ENCODE peak calls at places on chromosomes 4 and X, in six cellular contexts. Q is HepG2, M is HCT116, T is K562, H is SK-N-SH, K is GM12878. O is an unnamed sample.
A peak's percentile ranks its signal among the peaks of the same experiment; 100 is the strongest.

GRCh38 chr4:41437264-41437566 is 100.7 kb upstream of the LIMCH1 start:
- DNase-seq in H (no peak), M (no peak), T (no peak), K (no peak), Q (no peak), O (no peak)

GRCh38 chr4:38152305-38152704 is 192.1 kb downstream of the PTTG2 start:
- DNase-seq in T (no peak), K (no peak), H (no peak), M (no peak), Q (no peak), O (no peak)

GRCh38 chrX:136447968-136448367 is 39.8 kb upstream of the BRS3 start:
- DNase-seq in Q (no peak), M (no peak), H (no peak), T (no peak), K (no peak), O (no peak)

GRCh38 chrX:24190500-24191156 is 41.1 kb downstream of the ZFX start:
- DNase-seq in M (no peak), K (no peak), T (no peak), Q (peak; percentile 87), H (no peak), O (no peak)

GRCh38 chrX:140526138-140526537 is 21.3 kb upstream of the SOX3 start:
- DNase-seq in H (no peak), T (no peak), M (no peak), K (no peak), Q (no peak), O (no peak)

GRCh38 chr4:47074836-47075235 is 43.5 kb downstream of the GABRB1 start:
- DNase-seq in T (no peak), Q (no peak), M (no peak), K (no peak), H (no peak), O (no peak)

GRCh38 chr4:73606465-73606974 is 13.7 kb downstream of the RASSF6 start:
- DNase-seq in H (no peak), T (no peak), K (peak; percentile 74), Q (no peak), M (no peak), O (no peak)

GRCh38 chrX:459611-460010 is 72.9 kb upstream of the PPP2R3B start:
- DNase-seq in Q (no peak), T (no peak), H (no peak), K (no peak), M (no peak), O (no peak)

GRCh38 chrX:24395775-24396174 is 35.3 kb downstream of the SUPT20HL1 start:
- DNase-seq in Q (peak; percentile 43), M (peak; percentile 24), H (peak; percentile 54), T (peak; percentile 40), K (peak; percentile 51), O (peak; percentile 28)

GRCh38 chrX:32867781-32868523 is 343.4 kb downstream of the DMD start:
- DNase-seq in M (no peak), T (no peak), Q (no peak), K (no peak), H (no peak), O (no peak)

GRCh38 chr4:21522296-21522695 is 426.3 kb downstream of the KCNIP4 start:
- DNase-seq in M (no peak), H (no peak), K (no peak), T (no peak), Q (no peak), O (no peak)

GRCh38 chrX:154602766-154603437 is 16.2 kb downstream of the CTAG1B start:
- DNase-seq in K (no peak), H (no peak), Q (no peak), T (no peak), M (no peak), O (no peak)

GRCh38 chr4:184471872-184472539 is 2.3 kb downstream of the IRF2 start:
- DNase-seq in H (peak; percentile 60), M (no peak), K (no peak), Q (no peak), T (peak; percentile 32), O (no peak)
- TF ChIP-seq POLR2AphosphoS5 in H (no peak), M (no peak), K (no peak), Q (no peak), T (no peak), O (no peak)

GRCh38 chrX:153539979-153540358 is 22.5 kb downstream of the ATP2B3 start:
- DNase-seq in M (no peak), K (no peak), H (no peak), Q (no peak), T (no peak), O (no peak)

GRCh38 chrX:153538424-153538823 is 21.0 kb downstream of the ATP2B3 start:
- DNase-seq in M (no peak), Q (no peak), H (peak; percentile 86), T (no peak), K (no peak), O (no peak)

GRCh38 chrX:153539171-153539978 is 21.9 kb downstream of the ATP2B3 start:
- DNase-seq in Q (peak; percentile 23), H (peak; percentile 88), T (peak; percentile 73), M (peak; percentile 24), K (no peak), O (peak; percentile 28)

GRCh38 chrX:153537526-153538295 is 20.3 kb downstream of the ATP2B3 start:
- DNase-seq in H (peak; percentile 55), K (no peak), T (no peak), M (no peak), Q (no peak), O (no peak)

GRCh38 chrX:153537080-153537479 is 19.6 kb downstream of the ATP2B3 start:
- DNase-seq in T (no peak), M (no peak), K (no peak), Q (no peak), H (peak; percentile 63), O (no peak)
- TF ChIP-seq SIN3A in T (no peak), M (no peak), K (no peak), Q (no peak), H (no peak), O (no peak)

DNA sequence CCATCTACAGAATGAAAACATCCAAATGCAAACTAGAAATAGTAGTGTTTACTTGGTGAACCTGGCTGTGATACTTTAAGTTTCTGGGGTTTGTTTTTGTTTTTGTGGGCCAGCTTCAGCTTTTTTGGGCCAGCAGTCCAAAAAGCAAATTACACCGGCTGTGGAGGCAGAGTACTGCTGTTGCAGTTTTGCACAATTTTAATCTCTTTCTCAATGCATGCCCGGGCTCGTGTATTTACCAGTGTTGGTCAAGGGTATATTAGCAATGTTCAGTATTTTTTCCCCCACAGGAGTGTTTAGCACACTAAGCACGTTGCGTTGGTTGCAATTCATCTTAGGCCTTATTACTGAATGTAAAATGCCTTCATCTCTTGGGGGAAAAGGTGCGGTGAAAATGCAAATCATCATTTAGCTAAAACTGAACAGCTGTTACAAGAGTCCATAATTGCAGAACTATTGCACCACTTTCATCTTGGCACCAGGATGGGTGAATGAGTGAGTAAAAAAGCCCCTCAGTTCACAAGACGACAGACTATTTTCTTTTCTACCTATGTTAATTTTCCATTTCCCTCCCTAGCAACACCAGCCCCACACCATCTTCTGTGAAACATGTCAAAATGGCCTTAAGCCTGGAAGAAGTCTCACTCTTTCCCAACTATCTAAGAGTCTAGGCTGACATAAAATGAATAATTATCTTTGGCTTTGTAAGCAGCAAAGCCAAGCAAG is 1.8 kb upstream of the CNOT6L start:
- DNase-seq in Q (no peak), T (no peak), H (peak; percentile 15), K (no peak), M (no peak), O (no peak)
- TF ChIP-seq REST in Q (no peak), T (no peak), H (no peak), K (no peak), M (no peak), O (no peak)

GRCh38 chr4:85050736-85051135 is 84.2 kb upstream of the WDFY3 start:
- DNase-seq in T (no peak), H (no peak), Q (no peak), M (no peak), K (no peak), O (no peak)
- TF ChIP-seq POLR2AphosphoS5 in T (no peak), H (no peak), Q (no peak), M (no peak), K (no peak), O (no peak)

GRCh38 chr4:6753103-6753560 is 29.4 kb upstream of the KIAA0232 start:
- DNase-seq in K (no peak), H (no peak), M (no peak), T (peak; percentile 84), Q (peak; percentile 80), O (no peak)
- TF ChIP-seq SIN3A in K (no peak), H (no peak), M (no peak), T (no peak), Q (peak; percentile 73), O (no peak)

GRCh38 chr4:184061582-184061981 is 156.1 kb downstream of the ENPP6 start:
- DNase-seq in T (no peak), H (no peak), K (no peak), M (no peak), Q (no peak), O (no peak)
- TF ChIP-seq REST in T (no peak), H (no peak), K (no peak), M (no peak), Q (no peak), O (no peak)

DNA sequence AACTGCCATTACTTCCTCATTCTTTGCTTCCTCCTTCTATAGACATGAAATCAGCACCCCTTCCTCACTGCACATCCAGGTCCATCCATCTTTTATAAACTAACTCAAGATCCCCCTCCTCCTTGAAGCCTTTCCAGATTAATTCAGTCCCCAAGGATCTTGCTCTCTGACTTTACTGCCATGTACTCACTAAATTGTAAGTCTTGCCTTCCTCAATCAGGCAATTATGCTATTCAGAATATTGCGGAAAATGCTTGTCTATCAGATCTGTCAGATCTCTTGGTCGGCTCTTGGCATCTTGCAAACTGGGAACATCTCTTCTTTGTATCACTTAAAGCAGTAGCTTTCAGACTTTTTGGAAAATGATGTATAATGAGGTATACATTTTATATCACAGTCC is 3.6 kb downstream of the GPRIN3 start:
- DNase-seq in M (no peak), H (no peak), K (no peak), Q (no peak), T (no peak), O (no peak)
- TF ChIP-seq POLR2AphosphoS5 in M (no peak), H (no peak), K (no peak), Q (no peak), T (no peak), O (no peak)

GRCh38 chr4:7542781-7543180 is 108.1 kb upstream of the PSAPL1 start:
- DNase-seq in Q (no peak), K (no peak), H (no peak), M (no peak), T (no peak), O (no peak)

GRCh38 chr4:7549866-7550265 is 115.1 kb upstream of the PSAPL1 start:
- DNase-seq in K (no peak), Q (no peak), T (no peak), H (no peak), M (no peak), O (no peak)

GRCh38 chr4:7547368-7548040 is 112.8 kb upstream of the PSAPL1 start:
- DNase-seq in M (no peak), Q (no peak), K (no peak), T (no peak), H (peak; percentile 67), O (no peak)

GRCh38 chr4:7546152-7546808 is 111.5 kb upstream of the PSAPL1 start:
- DNase-seq in T (no peak), K (no peak), Q (no peak), M (no peak), H (no peak), O (no peak)

GRCh38 chr4:7546809-7547367 is 112.2 kb upstream of the PSAPL1 start:
- DNase-seq in Q (no peak), H (no peak), T (no peak), K (no peak), M (no peak), O (no peak)
- TF ChIP-seq SIN3A in Q (no peak), H (no peak), T (no peak), K (no peak), M (no peak), O (no peak)

O was measured in Panc1.